ENCODE peak calls at places on chromosomes 5 and 9, in six cellular contexts. C is tibial nerve, M is mesenchymal stem cell, A is upper lobe of right lung, B is astrocyte, Y is adrenal gland. Z is an unnamed sample. For H3K27me3, the result is how much of the 10 kb centered on the place peaks cover.

GRCh38 chr5:28748446-28748845 is 1710.1 kb upstream of the CDH9 start:
- DNase-seq in B (no peak), C (no peak), M (no peak), A (no peak), Y (no peak), Z (no peak)

GRCh38 chr5:157520911-157521703 is 54.5 kb downstream of the ADAM19 start:
- DNase-seq in A (no peak), Y (peak), C (no peak), M (peak), B (peak), Z (no peak)

GRCh38 chr5:94043311-94043710 is 301.9 kb upstream of the POU5F2 start:
- DNase-seq in M (no peak), Y (no peak), C (no peak), B (no peak), A (no peak), Z (no peak)

GRCh38 chr5:96209829-96210228 is 223.2 kb downstream of the PCSK1 start:
- DNase-seq in B (peak), Y (no peak), C (no peak), M (no peak), A (no peak), Z (no peak)

GRCh38 chr5:32115985-32116384 is 58.1 kb downstream of the GOLPH3 start:
- DNase-seq in C (no peak), A (no peak), M (no peak), B (no peak), Y (no peak), Z (no peak)

GRCh38 chr9:96453625-96454024 is 3.7 kb downstream of the HABP4 start:
- DNase-seq in C (peak), B (peak), M (peak), Y (peak), A (no peak), Z (no peak)

GRCh38 chr5:61253547-61253946 is 78.5 kb upstream of the ZSWIM6 start:
- DNase-seq in M (no peak), C (no peak), A (no peak), Y (no peak), B (no peak), Z (no peak)

GRCh38 chr5:74199436-74200210 is 440.9 kb downstream of the ENC1 start:
- DNase-seq in A (no peak), C (no peak), Y (no peak), B (peak), M (peak), Z (no peak)

GRCh38 chr9:126502417-126503332 is 111.1 kb upstream of the LMX1B start:
- DNase-seq in B (no peak), A (no peak), M (no peak), Y (no peak), C (no peak), Z (no peak)

GRCh38 chr9:27726244-27727141 is 153.2 kb upstream of the C9orf72 start:
- DNase-seq in B (peak), C (peak), Y (peak), M (peak), A (no peak), Z (no peak)

GRCh38 chr5:149452007-149452664 is 73.0 kb upstream of the IL17B start:
- DNase-seq in B (peak), C (no peak), M (peak), Y (peak), A (peak), Z (no peak)

GRCh38 chr9:119365291-119366027 is 3.8 kb downstream of the BRINP1 start:
- DNase-seq in C (no peak), M (peak), A (no peak), B (no peak), Y (peak), Z (no peak)

GRCh38 chr5:591746-592145 is 20.4 kb upstream of the CEP72 start:
- DNase-seq in Y (no peak), M (no peak), C (no peak), B (no peak), A (peak), Z (no peak)

GRCh38 chr9:122218070-122218884 is 10.5 kb downstream of the LHX6 start:
- DNase-seq in Y (no peak), M (no peak), B (no peak), C (no peak), A (no peak), Z (no peak)

GRCh38 chr5:34412769-34413168 is 243.4 kb upstream of the RAI14 start:
- DNase-seq in A (no peak), B (peak), C (no peak), Y (no peak), M (no peak), Z (no peak)

GRCh38 chr9:127803507-127804352 is 1.0 kb downstream of the FPGS start:
- DNase-seq in C (no peak), B (no peak), A (peak), M (peak), Y (peak), Z (no peak)

GRCh38 chr5:41522193-41522786 is 11.9 kb upstream of the PLCXD3 start:
- DNase-seq in C (no peak), A (no peak), M (no peak), B (no peak), Y (no peak), Z (no peak)

GRCh38 chr9:82475584-82476328 is 487.2 kb downstream of the SPATA31D1 start:
- DNase-seq in C (no peak), M (no peak), A (no peak), Y (no peak), B (no peak), Z (no peak)

GRCh38 chr9:112249277-112249676 is 74.2 kb upstream of the SUSD1 start:
- DNase-seq in C (no peak), B (peak), A (no peak), Y (no peak), M (peak), Z (no peak)

GRCh38 chr5:113989278-113989912 is 372.5 kb upstream of the KCNN2 start:
- DNase-seq in B (no peak), C (no peak), M (no peak), A (no peak), Y (no peak), Z (no peak)

GRCh38 chr5:169219961-169220360 is 81.0 kb downstream of the SLIT3 start:
- DNase-seq in A (no peak), C (no peak), M (no peak), B (no peak), Y (no peak), Z (no peak)

GRCh38 chr5:169218862-169219261 is 82.1 kb downstream of the SLIT3 start:
- DNase-seq in Y (no peak), A (no peak), C (no peak), M (no peak), B (no peak), Z (no peak)

GRCh38 chr5:169218176-169218575 is 82.8 kb downstream of the SLIT3 start:
- DNase-seq in M (no peak), B (no peak), C (no peak), Y (no peak), A (no peak), Z (no peak)

GRCh38 chr5:169219351-169219750 is 81.6 kb downstream of the SLIT3 start:
- DNase-seq in Y (no peak), C (no peak), M (no peak), B (no peak), A (no peak), Z (no peak)

DNA sequence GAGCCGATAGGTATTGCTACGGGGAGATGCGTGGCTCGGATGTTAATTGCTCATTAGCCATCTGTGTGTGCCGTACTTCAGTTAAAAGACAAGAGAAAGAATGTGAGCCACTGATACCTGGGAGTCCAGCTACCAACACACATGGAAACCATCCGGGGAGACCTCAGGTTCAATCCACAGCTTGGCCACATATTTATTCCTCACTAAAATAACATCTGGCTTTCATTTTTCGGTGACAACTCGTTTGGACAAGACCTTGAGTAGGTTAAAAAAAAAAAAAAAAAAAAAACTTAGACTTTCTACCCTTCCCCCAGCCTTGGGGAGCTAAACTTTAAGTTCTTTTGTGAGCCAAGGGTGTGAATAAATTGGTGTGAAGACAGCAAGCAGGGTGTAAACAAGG is 84.1 kb downstream of the SLIT3 start:
- DNase-seq in Y (no peak), C (no peak), B (no peak), A (no peak), M (no peak), Z (no peak)
- H3K27me3 ChIP-seq in Y (under half), C (under half), B (under half), A (under half), M (under half), Z (under half)

DNA sequence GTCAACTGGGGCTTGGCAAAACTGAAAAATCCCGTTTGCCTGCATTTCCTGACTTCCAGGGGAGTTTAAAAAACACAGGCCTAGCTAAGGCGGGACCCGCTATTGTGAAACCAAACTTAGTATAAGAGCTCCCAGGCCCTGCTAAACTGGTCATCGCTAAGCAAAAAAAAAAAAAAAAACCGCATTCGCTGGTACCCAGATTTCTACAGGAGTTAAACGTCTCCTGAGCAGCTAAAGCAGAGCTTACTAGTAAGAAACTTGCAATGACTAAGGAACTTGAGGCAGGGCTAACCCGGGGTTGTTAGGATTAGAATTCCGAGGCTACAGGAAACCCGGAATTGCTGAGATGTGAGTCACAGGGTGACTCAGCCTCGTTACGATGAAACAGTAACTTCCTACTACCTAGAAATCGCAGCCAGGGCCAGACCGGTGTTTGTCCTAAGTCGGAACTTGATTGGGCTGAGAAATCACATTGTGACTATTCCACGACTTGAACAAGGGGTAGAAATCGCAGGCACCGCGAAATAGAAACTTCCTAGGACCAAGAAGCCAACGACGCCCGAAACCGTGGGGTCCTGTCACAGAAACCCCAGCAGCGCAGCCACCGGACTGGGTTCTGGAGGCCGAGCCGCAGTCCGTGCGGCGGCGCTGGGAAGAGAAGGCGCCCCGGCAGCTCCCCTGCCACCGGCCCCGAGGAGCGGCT is 89.5 kb downstream of the ANXA2R start:
- DNase-seq in B (peak), M (peak), C (peak), Y (peak), A (peak), Z (peak)
- H3K27me3 ChIP-seq in B (under half), M (under half), C (half or more), Y (under half), A (half or more), Z (under half)

DNA sequence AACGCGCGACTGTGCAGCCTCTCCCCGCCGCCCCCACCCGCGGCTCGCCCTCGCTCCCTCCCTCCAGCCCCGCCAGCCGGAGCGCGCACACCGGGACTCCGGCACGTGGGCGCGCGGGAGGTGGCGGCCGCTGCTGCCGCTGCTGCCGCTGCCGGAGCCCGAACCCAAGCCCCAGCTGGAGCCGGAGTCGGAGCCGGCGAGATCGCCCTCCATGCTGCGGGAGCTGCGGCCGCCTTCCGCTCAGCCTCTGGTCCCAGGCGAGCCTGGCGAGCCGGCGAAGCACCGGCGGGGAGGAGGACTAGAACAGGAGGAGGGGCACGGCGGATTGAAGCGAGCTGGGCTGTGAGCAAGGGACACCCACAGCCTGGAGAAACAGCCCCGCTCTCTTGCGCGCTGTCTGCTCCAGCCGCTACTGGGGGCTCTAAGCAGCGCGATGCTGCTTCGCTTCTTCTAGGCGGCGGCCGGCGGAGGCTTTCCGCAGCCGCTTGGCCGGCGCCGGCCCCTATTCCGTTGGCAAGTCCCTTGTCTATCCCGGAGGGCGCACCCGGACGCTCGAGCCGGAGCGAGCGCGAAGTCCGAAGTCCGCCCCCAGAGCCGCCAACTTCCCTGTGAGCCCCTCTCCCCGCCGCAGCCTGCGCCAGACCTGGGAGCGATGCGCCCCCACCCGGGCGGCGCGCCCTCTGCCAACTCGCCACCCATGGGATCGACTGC is 598.7 kb upstream of the SGCD start:
- DNase-seq in B (peak), Y (peak), M (peak), A (peak), C (peak), Z (no peak)
- H3K27me3 ChIP-seq in B (under half), Y (under half), M (half or more), A (half or more), C (under half), Z (under half)

DNA sequence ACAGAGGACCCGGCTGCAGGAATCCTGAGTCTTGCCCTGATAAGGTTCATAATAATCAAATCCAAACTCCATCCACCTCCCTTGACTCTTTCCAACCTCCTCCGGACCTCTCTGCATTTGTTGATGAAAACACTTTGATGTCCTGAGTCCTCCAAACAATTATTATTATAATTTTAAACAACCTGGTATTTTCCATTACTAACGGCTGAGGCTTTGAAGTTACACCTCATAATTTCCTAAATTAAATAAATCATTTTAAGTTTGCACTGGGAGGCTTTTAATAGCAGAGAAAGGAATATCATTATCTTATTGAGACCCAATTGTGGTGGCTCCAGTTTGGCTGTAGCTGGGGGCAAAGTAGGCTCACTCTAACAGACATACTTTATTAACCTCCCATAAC is 9.5 kb downstream of the MSX2 start:
- DNase-seq in A (no peak), C (no peak), B (no peak), M (no peak), Y (no peak), Z (no peak)
- H3K27me3 ChIP-seq in A (half or more), C (half or more), B (half or more), M (half or more), Y (half or more), Z (under half)

DNA sequence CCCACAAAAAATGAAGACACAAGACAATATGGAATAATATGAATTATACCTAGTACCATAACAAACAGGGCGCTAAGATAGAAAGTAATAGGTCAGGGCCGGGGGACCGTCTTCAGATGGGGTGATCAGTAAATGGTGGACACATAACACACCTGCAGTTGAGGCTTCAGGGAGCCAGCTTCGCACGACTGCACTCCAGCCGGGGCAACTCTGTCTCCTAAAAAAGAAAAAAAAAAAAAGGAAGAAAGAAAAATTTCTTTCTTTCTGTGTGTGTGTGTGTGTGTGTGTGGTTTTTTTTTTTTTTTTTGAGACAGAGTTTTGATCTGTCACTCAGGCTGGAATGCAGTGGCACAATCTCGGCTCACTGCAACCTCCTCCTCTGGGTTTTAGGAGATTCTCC is 75.0 kb upstream of the HSPA9 start:
- DNase-seq in C (no peak), M (no peak), A (no peak), B (no peak), Y (no peak), Z (no peak)
- H3K27me3 ChIP-seq in C (under half), M (under half), A (under half), B (under half), Y (under half), Z (under half)

GRCh38 chr9:19988281-19988680 is 199.4 kb upstream of the SLC24A2 start:
- DNase-seq in C (no peak), A (no peak), Y (no peak), M (no peak), B (no peak), Z (no peak)
- H3K27me3 ChIP-seq in C (under half), A (under half), Y (under half), M (under half), B (under half), Z (under half)

GRCh38 chr9:136289651-136290507 is 14.0 kb downstream of the CCDC187 start:
- DNase-seq in C (no peak), B (no peak), M (no peak), A (no peak), Y (no peak), Z (no peak)
- H3K27me3 ChIP-seq in C (under half), B (under half), M (half or more), A (under half), Y (under half), Z (under half)

GRCh38 chr9:37031081-37031480 is 3.0 kb downstream of the PAX5 start:
- DNase-seq in B (no peak), C (no peak), Y (no peak), A (no peak), M (no peak), Z (no peak)
- H3K27me3 ChIP-seq in B (half or more), C (half or more), Y (half or more), A (half or more), M (half or more), Z (half or more)

GRCh38 chr5:180350711-180351110 is 2.4 kb downstream of the GFPT2 start:
- DNase-seq in M (no peak), B (no peak), A (no peak), Y (no peak), C (no peak), Z (no peak)
- H3K27me3 ChIP-seq in M (under half), B (under half), A (under half), Y (under half), C (under half), Z (half or more)

Z was measured in esophagus squamous epithelium.